ENCODE peak calls at places on chromosomes 7 and 10, in four cellular contexts. M, B, L and E are unnamed samples.

GRCh38 chr10:118483496-118483895 is 112.0 kb downstream of the PRLHR start:
- DNase-seq in M (no peak), B (peak; percentile 52), L (no peak), E (no peak)

GRCh38 chr10:73923935-73924598 is 13.1 kb downstream of the PLAU start:
- DNase-seq in M (no peak), B (no peak), L (no peak), E (no peak)

GRCh38 chr10:1626835-1627234 is 110.5 kb downstream of the ADARB2 start:
- DNase-seq in M (no peak), B (no peak), L (no peak), E (no peak)

GRCh38 chr10:102384053-102384452 is 11.5 kb upstream of the NFKB2 start:
- DNase-seq in M (no peak), B (peak; percentile 51), L (no peak), E (no peak)

GRCh38 chr10:86861351-86861750 is 96.1 kb downstream of the MMRN2 start:
- DNase-seq in M (no peak), B (no peak), L (no peak), E (no peak)

GRCh38 chr10:71657604-71658348 is 61.8 kb downstream of the C10orf105 start:
- DNase-seq in M (no peak), B (no peak), L (no peak), E (no peak)

GRCh38 chr10:75201793-75202307 is 8.7 kb upstream of the VDAC2 start:
- DNase-seq in M (no peak), B (no peak), L (no peak), E (no peak)

GRCh38 chr7:87878208-87878735 is 2.0 kb downstream of the DBF4 start:
- DNase-seq in M (no peak), B (peak; percentile 36), L (no peak), E (peak; percentile 33)

GRCh38 chr7:50962962-50963374 is 180.3 kb upstream of the GRB10 start:
- DNase-seq in M (peak; percentile 86), B (peak; percentile 82), L (no peak), E (peak; percentile 57)

GRCh38 chr10:69630651-69631400 is 779 bp downstream of the FAM241B start:
- DNase-seq in M (no peak), B (no peak), L (no peak), E (no peak)

GRCh38 chr7:21352540-21353387 is 75.1 kb upstream of the SP4 start:
- DNase-seq in M (no peak), B (no peak), L (peak; percentile 88), E (no peak)

GRCh38 chr10:28674782-28675181 is 2.5 kb upstream of the BAMBI start:
- DNase-seq in M (no peak), B (peak; percentile 43), L (no peak), E (no peak)

GRCh38 chr10:123135415-123136141 is at the start of gene HMX3:
- DNase-seq in M (no peak), B (peak; percentile 86), L (no peak), E (no peak)

GRCh38 chr10:79146611-79147130 is 77.9 kb downstream of the ZMIZ1 start:
- DNase-seq in M (no peak), B (no peak), L (no peak), E (peak; percentile 58)

GRCh38 chr7:158676898-158677297 is 27.7 kb downstream of the NCAPG2 start:
- DNase-seq in M (no peak), B (peak; percentile 23), L (no peak), E (no peak)

GRCh38 chr7:26348987-26349809 is 57.5 kb downstream of the SNX10 start:
- DNase-seq in M (no peak), B (no peak), L (no peak), E (no peak)

GRCh38 chr10:71921319-71922027 is 42.7 kb upstream of the CHST3 start:
- DNase-seq in M (no peak), B (peak; percentile 47), L (no peak), E (no peak)

GRCh38 chr10:80477813-80478212 is 23.7 kb downstream of the TSPAN14 start:
- DNase-seq in M (peak; percentile 69), B (peak; percentile 62), L (no peak), E (peak; percentile 92)

GRCh38 chr7:74388880-74389415 is 64.8 kb upstream of the GTF2IRD1 start:
- DNase-seq in M (no peak), B (no peak), L (no peak), E (no peak)

GRCh38 chr7:117269417-117269816 is 53.4 kb downstream of the WNT2 start:
- DNase-seq in M (peak; percentile 19), B (no peak), L (no peak), E (peak; percentile 88)

GRCh38 chr7:123749537-123749857 is 694 bp upstream of the WASL start:
- DNase-seq in M (peak; percentile 55), B (peak; percentile 85), L (no peak), E (no peak)

GRCh38 chr10:75145590-75145989 is 34.1 kb downstream of the SAMD8 start:
- DNase-seq in M (no peak), B (no peak), L (no peak), E (no peak)

GRCh38 chr10:6721480-6721879 is 141.4 kb upstream of the PRKCQ start:
- DNase-seq in M (peak; percentile 37), B (no peak), L (no peak), E (peak; percentile 96)

GRCh38 chr10:35307297-35307696 is 29.0 kb upstream of the CCNY start:
- DNase-seq in M (no peak), B (no peak), L (no peak), E (peak; percentile 66)

GRCh38 chr7:17651926-17652385 is 288.3 kb downstream of the SNX13 start:
- DNase-seq in M (no peak), B (no peak), L (no peak), E (peak; percentile 92)

DNA sequence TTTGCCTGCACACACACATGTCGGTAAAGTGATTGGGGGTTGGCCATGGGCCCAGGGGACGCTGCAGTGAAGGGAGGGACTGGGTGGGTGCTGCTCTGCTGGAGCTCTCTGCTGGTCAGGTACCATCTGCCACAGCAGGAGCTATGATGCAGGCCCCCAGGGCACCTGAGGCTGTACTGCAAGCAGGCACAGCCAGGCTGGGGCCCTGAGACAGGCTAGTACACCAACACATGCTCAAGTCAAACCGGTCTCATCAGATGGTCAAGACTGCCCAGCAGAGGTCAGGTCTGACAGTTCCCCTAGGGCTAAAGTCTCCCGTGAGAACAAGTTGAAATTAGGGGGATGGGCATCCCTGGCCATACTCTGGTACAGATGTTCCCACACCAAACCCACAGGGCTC is 118.3 kb upstream of the THSD7A start:
- DNase-seq in M (no peak), B (no peak), L (no peak), E (no peak)
- H3K4me3 ChIP-seq in M (no peak overlapping the region), B (no peak overlapping the region), L (no peak overlapping the region), E (no peak overlapping the region)

GRCh38 chr10:32943395-32943794 is 14.6 kb downstream of the ITGB1 start:
- DNase-seq in M (no peak), B (no peak), L (no peak), E (no peak)
- H3K4me2 ChIP-seq in M (no peak overlapping the region), B (no peak overlapping the region), L (no peak overlapping the region), E (no peak overlapping the region)

DNA sequence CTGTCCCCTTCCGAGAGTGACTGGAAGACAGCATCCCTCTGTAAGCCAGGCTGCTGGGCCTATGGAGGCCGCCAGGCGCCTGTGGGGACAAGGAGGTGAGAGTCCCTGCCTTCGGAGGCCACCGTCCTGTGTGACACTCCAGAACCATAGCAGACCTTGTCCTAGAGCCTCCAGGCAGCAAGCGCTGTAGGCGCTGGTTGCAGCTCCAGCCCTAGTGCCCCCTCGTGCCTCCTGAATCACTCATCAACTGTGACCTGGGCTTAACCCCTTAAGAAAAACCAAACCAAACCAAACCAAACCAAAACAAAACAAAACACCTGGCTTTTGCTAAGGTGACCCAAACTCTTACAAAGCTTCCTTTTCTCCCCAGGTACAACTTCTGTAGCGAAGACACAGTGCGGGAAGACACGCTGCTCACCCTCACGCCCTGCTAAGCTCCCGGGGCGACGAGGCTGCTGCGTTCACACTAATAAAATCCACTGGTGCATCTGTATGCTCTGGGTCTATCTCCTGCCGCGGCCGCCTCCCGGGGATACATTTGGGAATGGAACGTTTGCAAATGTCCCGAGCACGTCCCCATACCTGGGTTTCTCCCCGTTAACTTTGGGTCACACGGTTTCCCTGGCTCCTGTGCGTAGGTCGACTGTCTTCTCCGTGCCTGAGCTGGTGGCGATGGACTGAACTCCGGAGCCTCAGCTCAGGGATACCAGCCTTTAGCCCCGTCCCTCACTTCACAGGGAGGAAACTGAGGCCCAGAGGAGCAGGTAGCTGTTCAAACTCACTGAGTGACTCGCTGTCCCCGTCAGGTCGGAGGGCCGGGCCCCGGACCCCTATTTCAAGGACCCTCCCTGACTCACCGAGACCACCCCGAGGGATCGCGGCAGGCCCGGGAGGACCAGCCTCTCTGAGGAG is 11.8 kb upstream of the PNLIPRP2 start:
- DNase-seq in M (no peak), B (no peak), L (no peak), E (no peak)
- TF ChIP-seq EZH2 in M (no peak), B (no peak), L (no peak), E (no peak)

DNA sequence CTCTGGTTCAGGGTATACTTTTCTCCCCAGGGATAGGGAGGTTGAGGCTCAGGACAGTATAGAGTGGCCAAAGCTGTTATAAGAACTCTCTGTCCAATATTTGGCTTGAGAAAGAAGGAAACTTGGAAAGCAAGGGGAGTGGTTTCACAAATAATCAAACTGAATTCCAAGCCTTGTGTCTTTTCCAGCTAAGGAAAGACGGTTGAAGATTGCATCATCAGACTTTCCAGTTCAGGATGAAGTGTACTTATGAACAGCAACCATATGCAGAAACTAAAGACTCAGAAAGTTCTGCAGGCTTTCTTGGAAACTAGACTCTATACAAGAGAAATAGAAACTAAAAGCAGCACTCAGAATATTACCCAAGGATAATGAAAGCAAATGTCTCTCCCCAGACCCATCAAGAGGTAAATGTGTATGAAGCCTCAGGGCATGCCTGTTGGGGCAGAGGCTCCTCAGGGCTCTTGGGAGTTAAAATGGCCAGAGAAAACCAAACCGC is 46.4 kb downstream of the RAMP3 start:
- DNase-seq in M (no peak), B (no peak), L (peak; percentile 88), E (peak; percentile 83)
- H3K4me3 ChIP-seq in M (no peak overlapping the region), B (no peak overlapping the region), L (peak overlapping the region; percentile 52), E (no peak overlapping the region)

GRCh38 chr7:139651308-139651707 is 126.5 kb downstream of the HIPK2 start:
- DNase-seq in M (no peak), B (no peak), L (no peak), E (no peak)
- H3K4me2 ChIP-seq in M (peak overlapping the region; percentile 29), B (no peak overlapping the region), L (no peak overlapping the region), E (no peak overlapping the region)